ENCODE peak calls at places on chromosomes 2 and 18, in five cellular contexts. I is NCI-H146, E is AG08396, N is NCI-H1105 treated with DMSO at 0.1 percent for 48 hours, C is activated T-helper 1 cell treated with Interleukin-2 at 50 U/mL for 16 hours. X is an unnamed sample.

GRCh38 chr2:46335404-46335965 is 38.3 kb downstream of the EPAS1 start:
- DNase-seq in C (no peak), I (no peak), E (peak; percentile 44), N (no peak), X (peak; percentile 60)

GRCh38 chr2:72963423-72964145 is 46.3 kb downstream of the EMX1 start:
- DNase-seq in I (no peak), E (no peak), N (no peak), C (no peak), X (no peak)

GRCh38 chr2:141724426-141724825 is 406.4 kb downstream of the LRP1B start:
- DNase-seq in E (no peak), N (no peak), I (no peak), C (no peak), X (no peak)

GRCh38 chr2:64698668-64699444 is 45.1 kb upstream of the SERTAD2 start:
- DNase-seq in N (no peak), C (no peak), E (peak; percentile 73), I (no peak), X (no peak)

GRCh38 chr2:29650634-29651097 is 270.7 kb downstream of the ALK start:
- DNase-seq in N (peak; percentile 42), E (no peak), I (no peak), C (no peak), X (no peak)

GRCh38 chr2:75516378-75517122 is 44.2 kb downstream of the EVA1A start:
- DNase-seq in E (no peak), N (no peak), I (peak; percentile 83), C (no peak), X (no peak)

GRCh38 chr18:43587538-43588153 is 310.4 kb upstream of the SYT4 start:
- DNase-seq in C (no peak), I (peak; percentile 84), N (peak; percentile 57), E (peak; percentile 42), X (no peak)

GRCh38 chr18:396251-396555 is 104.3 kb downstream of the COLEC12 start:
- DNase-seq in C (no peak), N (no peak), I (no peak), E (no peak), X (no peak)

GRCh38 chr18:49817947-49818346 is 4.6 kb upstream of the ACAA2 start:
- DNase-seq in N (no peak), I (no peak), E (no peak), C (no peak), X (no peak)

GRCh38 chr2:18309627-18310026 is 250.8 kb downstream of the RDH14 start:
- DNase-seq in N (no peak), C (no peak), E (no peak), I (no peak), X (no peak)

GRCh38 chr2:152396051-152396511 is 61.1 kb downstream of the FMNL2 start:
- DNase-seq in E (peak; percentile 24), C (no peak), I (no peak), N (no peak), X (no peak)

GRCh38 chr2:128498589-128498988 is 179.9 kb upstream of the HS6ST1 start:
- DNase-seq in I (no peak), C (no peak), N (no peak), E (no peak), X (no peak)

GRCh38 chr2:201313362-201313761 is 43.8 kb downstream of the FLACC1 start:
- DNase-seq in E (no peak), C (no peak), N (no peak), I (no peak), X (no peak)

GRCh38 chr2:66915237-66915636 is 480.3 kb downstream of the MEIS1 start:
- DNase-seq in I (no peak), C (no peak), N (no peak), E (no peak), X (no peak)

GRCh38 chr18:23237524-23238151 is 102.4 kb downstream of the CABLES1 start:
- DNase-seq in I (no peak), N (no peak), C (no peak), E (peak; percentile 60), X (peak; percentile 57)

GRCh38 chr2:202721621-202722020 is 86.9 kb downstream of the FAM117B start:
- DNase-seq in E (no peak), C (no peak), I (no peak), N (no peak), X (no peak)

GRCh38 chr2:119826370-119826961 is 66.7 kb downstream of the PTPN4 start:
- DNase-seq in C (no peak), I (peak; percentile 29), E (peak; percentile 23), N (no peak), X (no peak)

GRCh38 chr18:55323051-55323994 is 264.7 kb downstream of the TCF4 start:
- DNase-seq in C (no peak), I (no peak), E (no peak), N (peak; percentile 69), X (no peak)

GRCh38 chr2:223465793-223466192 is 136.4 kb downstream of the SCG2 start:
- DNase-seq in E (peak; percentile 85), N (no peak), I (no peak), C (no peak), X (peak; percentile 78)

GRCh38 chr2:120720746-120721145 is 14.9 kb upstream of the GLI2 start:
- DNase-seq in I (no peak), E (no peak), N (no peak), C (no peak), X (no peak)

GRCh38 chr2:55111570-55112228 is 61.4 kb upstream of the RTN4 start:
- DNase-seq in C (no peak), E (peak; percentile 74), I (no peak), N (no peak), X (peak; percentile 65)

GRCh38 chr2:74772071-74772470 is 61.9 kb upstream of the HK2 start:
- DNase-seq in E (no peak), C (no peak), N (no peak), I (no peak), X (no peak)

GRCh38 chr2:117271631-117272030 is 542.9 kb upstream of the DDX18 start:
- DNase-seq in C (no peak), E (no peak), N (no peak), I (no peak), X (no peak)

GRCh38 chr2:66696374-66696773 is 261.4 kb downstream of the MEIS1 start:
- DNase-seq in N (no peak), C (no peak), E (no peak), I (peak; percentile 69), X (no peak)

GRCh38 chr2:181955010-181955409 is 30.6 kb upstream of the PPP1R1C start:
- DNase-seq in E (peak; percentile 45), C (no peak), N (no peak), I (no peak), X (no peak)

GRCh38 chr2:627926-628560 is 49.2 kb downstream of the TMEM18 start:
- DNase-seq in E (no peak), I (no peak), C (no peak), N (no peak), X (no peak)

GRCh38 chr2:58447586-58447985 is 206.5 kb upstream of the FANCL start:
- DNase-seq in N (no peak), I (no peak), C (no peak), E (no peak), X (no peak)